ENCODE peak calls at places on chromosomes 2 and 18, in ten cellular contexts. O, A, D, M, L, T, S, V, H and K are unnamed samples.

GRCh38 chr2:48343571-48344440 is 186.1 kb upstream of the STON1 start:
- DNase-seq in O (no peak), A (no peak), D (peak; percentile 83), M (no peak), L (no peak), T (peak; percentile 61), S (no peak), V (no peak), H (peak; percentile 58), K (peak; percentile 46)

GRCh38 chr2:191312662-191313061 is 67.5 kb downstream of the MYO1B start:
- DNase-seq in O (no peak), A (no peak), D (no peak), M (no peak), L (no peak), T (no peak), S (no peak), V (no peak), H (no peak), K (no peak)

GRCh38 chr2:124437811-124438210 is 412.7 kb downstream of the CNTNAP5 start:
- DNase-seq in O (no peak), A (no peak), D (peak; percentile 11), M (no peak), L (no peak), T (no peak), S (peak; percentile 47), V (no peak), H (no peak), K (no peak)

GRCh38 chr18:1559563-1559962 is 654.9 kb downstream of the ADCYAP1 start:
- DNase-seq in O (no peak), A (no peak), D (peak; percentile 5), M (no peak), L (no peak), T (no peak), S (no peak), V (no peak), H (no peak), K (no peak)

GRCh38 chr2:239688840-239689239 is 288.0 kb upstream of the HDAC4 start:
- DNase-seq in O (no peak), A (no peak), D (no peak), M (no peak), L (no peak), T (no peak), S (no peak), V (peak; percentile 54), H (no peak), K (no peak)

GRCh38 chr2:222993920-222994650 is 57.9 kb upstream of the KCNE4 start:
- DNase-seq in O (no peak), A (no peak), D (peak; percentile 96), M (no peak), L (peak; percentile 90), T (peak; percentile 99), S (no peak), V (peak; percentile 93), H (peak; percentile 97), K (peak; percentile 96)

GRCh38 chr2:75680402-75680801 is 30.3 kb downstream of the GCFC2 start:
- DNase-seq in O (no peak), A (no peak), D (no peak), M (no peak), L (no peak), T (no peak), S (no peak), V (no peak), H (no peak), K (no peak)

GRCh38 chr2:125679903-125680302 is 976.1 kb upstream of the GYPC start:
- DNase-seq in O (no peak), A (no peak), D (no peak), M (no peak), L (no peak), T (no peak), S (no peak), V (no peak), H (no peak), K (no peak)

GRCh38 chr2:71333619-71334018 is 2.0 kb downstream of the ZNF638 start:
- DNase-seq in O (no peak), A (no peak), D (peak; percentile 18), M (no peak), L (no peak), T (no peak), S (no peak), V (no peak), H (no peak), K (no peak)
- H3K4me3 ChIP-seq in O (peak overlapping the region; percentile 74), A (no peak overlapping the region), D (peak overlapping the region; percentile 97), M (no peak overlapping the region), L (peak overlapping the region; percentile 70), T (peak overlapping the region; percentile 96), S (peak overlapping the region; percentile 86), V (no peak overlapping the region), H (peak overlapping the region; percentile 98), K (no peak overlapping the region)

GRCh38 chr2:225457462-225457861 is 58.0 kb downstream of the NYAP2 start:
- DNase-seq in O (no peak), A (no peak), D (no peak), M (no peak), L (no peak), T (no peak), S (no peak), V (no peak), H (no peak), K (no peak)

GRCh38 chr2:225454412-225454811 is 54.9 kb downstream of the NYAP2 start:
- DNase-seq in O (no peak), A (no peak), D (no peak), M (no peak), L (no peak), T (no peak), S (peak; percentile 39), V (no peak), H (no peak), K (no peak)

GRCh38 chr2:225452677-225453076 is 53.2 kb downstream of the NYAP2 start:
- DNase-seq in O (no peak), A (no peak), D (no peak), M (no peak), L (no peak), T (no peak), S (peak; percentile 12), V (no peak), H (no peak), K (no peak)

GRCh38 chr2:225458431-225459117 is 59.1 kb downstream of the NYAP2 start:
- DNase-seq in O (no peak), A (no peak), D (no peak), M (no peak), L (no peak), T (no peak), S (no peak), V (no peak), H (no peak), K (no peak)

DNA sequence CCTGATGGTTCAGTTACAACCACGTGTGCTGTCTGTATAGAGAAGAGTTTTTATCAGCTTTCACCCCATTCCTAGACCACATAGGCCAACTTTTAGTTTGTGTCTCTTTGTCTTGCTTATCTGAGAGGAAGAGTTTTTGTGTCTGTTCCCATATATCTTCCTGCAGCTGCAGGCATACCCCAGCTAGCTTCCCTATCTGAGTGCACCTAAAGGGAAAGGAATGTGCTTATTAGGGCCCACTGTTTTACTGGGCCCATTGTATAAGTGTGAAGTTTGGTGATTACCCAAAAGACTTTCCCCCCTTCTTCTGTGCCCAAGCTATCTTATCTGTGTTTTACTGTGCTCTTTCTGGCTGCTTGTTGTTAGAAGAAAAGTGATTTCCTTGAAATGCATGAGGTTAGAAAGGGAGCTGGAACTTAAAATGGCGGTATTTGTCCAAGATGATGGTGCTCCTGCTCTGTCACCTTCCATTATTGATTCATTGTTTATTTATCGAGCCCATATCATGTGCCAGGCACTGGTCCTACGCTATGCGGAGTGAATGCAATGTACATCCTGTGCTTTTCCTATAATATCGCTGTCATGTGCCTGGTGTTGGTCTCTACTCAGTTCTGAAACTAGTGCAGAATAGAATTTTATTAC is 57.2 kb downstream of the NYAP2 start:
- DNase-seq in O (no peak), A (no peak), D (no peak), M (no peak), L (no peak), T (no peak), S (no peak), V (no peak), H (no peak), K (no peak)
- H3K4me3 ChIP-seq in O (no peak overlapping the region), A (no peak overlapping the region), D (no peak overlapping the region), M (no peak overlapping the region), L (no peak overlapping the region), T (no peak overlapping the region), S (no peak overlapping the region), V (no peak overlapping the region), H (no peak overlapping the region), K (no peak overlapping the region)

GRCh38 chr2:113888641-113889470 is 1.0 kb upstream of the ACTR3 start:
- DNase-seq in O (no peak), A (no peak), D (no peak), M (peak; percentile 55), L (no peak), T (no peak), S (no peak), V (no peak), H (no peak), K (no peak)

GRCh38 chr2:113892004-113892740 is 2.3 kb downstream of the ACTR3 start:
- DNase-seq in O (no peak), A (no peak), D (no peak), M (no peak), L (no peak), T (no peak), S (no peak), V (no peak), H (no peak), K (no peak)

GRCh38 chr2:113889471-113890252 is at the start of gene ACTR3:
- DNase-seq in O (peak; percentile 98), A (peak; percentile 99), D (peak; percentile 99), M (peak; percentile 95), L (peak; percentile 99), T (peak; percentile 98), S (peak; percentile 99), V (peak; percentile 99), H (peak; percentile 95), K (peak; percentile 93)

GRCh38 chr2:113891265-113891959 is 1.5 kb downstream of the ACTR3 start:
- DNase-seq in O (no peak), A (no peak), D (peak; percentile 43), M (no peak), L (no peak), T (no peak), S (no peak), V (no peak), H (no peak), K (no peak)

DNA sequence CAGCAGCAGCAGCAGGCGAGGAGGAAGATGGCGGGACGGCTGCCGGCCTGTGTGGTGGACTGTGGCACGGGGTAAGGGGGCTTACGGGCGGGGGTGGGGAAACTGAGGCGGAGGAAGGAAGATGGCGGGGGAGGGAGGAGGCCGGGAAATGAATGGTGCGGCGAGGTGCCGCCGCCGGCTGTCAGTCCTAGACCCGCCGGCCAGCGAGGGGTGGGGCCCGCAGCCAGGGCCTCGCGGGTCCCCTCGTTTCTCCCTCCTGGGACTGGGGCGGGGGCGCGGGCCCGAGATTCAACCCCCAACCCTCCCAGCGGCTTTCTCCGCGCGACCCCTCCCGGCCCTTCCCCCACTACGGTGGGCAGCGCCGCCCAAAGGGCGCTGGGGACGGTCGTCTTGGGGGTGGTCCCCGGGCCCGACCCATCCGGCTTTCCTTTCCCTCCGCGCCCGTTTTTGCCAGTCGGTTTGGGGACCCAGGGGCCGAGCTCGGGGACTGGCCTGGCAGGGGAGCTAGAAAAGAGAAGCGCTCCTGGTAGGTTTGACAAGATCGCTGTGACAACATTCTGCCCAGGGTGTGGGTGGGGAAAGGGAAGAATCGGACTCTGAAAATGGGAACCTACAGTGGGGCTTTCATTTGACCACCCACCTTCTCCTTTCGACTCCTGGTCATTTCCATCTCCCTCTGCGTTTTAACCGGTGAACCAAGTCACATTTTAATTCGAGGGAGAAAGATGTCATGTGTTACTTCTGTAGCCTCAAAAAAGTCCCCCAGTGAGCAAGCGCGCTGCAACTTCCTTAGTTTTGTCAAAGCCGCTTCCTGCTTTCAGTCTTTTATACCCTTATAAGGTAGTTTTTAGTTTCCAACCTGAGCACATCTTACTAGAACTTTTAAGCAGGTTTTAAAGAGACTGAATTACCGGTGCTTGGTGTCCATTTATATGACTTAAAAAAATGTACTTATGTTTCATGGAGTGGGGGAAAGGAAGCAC is 655 bp downstream of the ACTR3 start:
- DNase-seq in O (peak; percentile 64), A (peak; percentile 76), D (peak; percentile 88), M (peak; percentile 78), L (peak; percentile 46), T (peak; percentile 75), S (peak; percentile 80), V (peak; percentile 93), H (peak; percentile 39), K (no peak)
- H3K4me3 ChIP-seq in O (peak overlapping the region; percentile 97), A (peak overlapping the region; percentile 80), D (peak overlapping the region; percentile 81), M (peak overlapping the region; percentile 86), L (peak overlapping the region; percentile 90), T (peak overlapping the region; percentile 91), S (peak overlapping the region; percentile 75), V (peak overlapping the region; percentile 96), H (peak overlapping the region; percentile 71), K (peak overlapping the region; percentile 73)

DNA sequence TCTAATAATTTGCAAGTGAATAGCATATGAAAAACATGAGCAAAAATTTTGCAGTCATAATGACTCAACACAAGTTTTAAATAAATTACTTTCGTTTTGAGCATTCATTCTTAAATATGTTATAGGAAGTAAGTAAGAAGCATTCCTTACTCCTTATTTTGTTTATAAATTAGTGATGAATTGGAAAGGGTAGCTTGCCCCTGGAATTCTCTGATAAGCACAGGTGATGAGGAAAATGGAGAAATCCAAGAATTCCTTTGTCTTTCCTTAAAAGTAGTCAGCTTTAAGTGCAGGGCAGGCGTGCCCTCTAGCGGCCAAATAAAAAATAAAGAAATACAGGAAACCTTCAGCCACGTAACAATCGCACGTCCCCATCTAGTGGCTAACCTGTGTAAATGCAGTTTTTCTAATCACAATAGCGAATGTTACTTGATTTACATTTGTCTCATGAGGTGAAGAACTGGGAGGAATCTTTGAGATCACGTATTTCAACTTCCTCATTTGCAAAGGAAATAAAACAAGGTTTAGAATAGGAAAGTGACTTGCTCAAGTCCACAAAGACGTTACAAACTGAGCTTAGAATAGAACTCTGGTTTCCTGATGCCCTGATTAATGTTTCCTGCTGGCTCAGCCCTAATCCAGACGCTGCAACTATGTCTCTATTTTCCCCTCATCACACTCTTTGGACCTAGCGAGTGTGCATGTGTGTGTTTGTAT is 47.2 kb upstream of the ZNG1B start:
- DNase-seq in O (peak; percentile 59), A (no peak), D (peak; percentile 85), M (peak; percentile 59), L (peak; percentile 60), T (peak; percentile 77), S (peak; percentile 89), V (peak; percentile 79), H (peak; percentile 31), K (peak; percentile 44)
- H3K4me3 ChIP-seq in O (peak overlapping the region; percentile 47), A (no peak overlapping the region), D (peak overlapping the region; percentile 5), M (no peak overlapping the region), L (no peak overlapping the region), T (peak overlapping the region; percentile 18), S (no peak overlapping the region), V (no peak overlapping the region), H (no peak overlapping the region), K (no peak overlapping the region)